ENCODE peak calls at places on chromosome 2, in seven cellular contexts. M is AG04449, Z is retinal pigment epithelial cell, R is Calu3, I is lung, D is endodermal cell, Y is nephron progenitor cell. V is an unnamed sample.

GRCh38 chr2:220090050-220090449 is 462.6 kb downstream of the SLC4A3 start:
- DNase-seq in M (no peak), Z (no peak), R (no peak), I (no peak), D (no peak), Y (no peak), V (no peak)

GRCh38 chr2:192243488-192243887 is 48.8 kb upstream of the TMEFF2 start:
- DNase-seq in M (no peak), Z (no peak), R (no peak), I (no peak), D (no peak), Y (no peak), V (no peak)

GRCh38 chr2:2667690-2668089 is 336.6 kb upstream of the MYT1L start:
- DNase-seq in M (no peak), Z (no peak), R (no peak), I (no peak), D (no peak), Y (no peak), V (no peak)

GRCh38 chr2:218002792-218003191 is at the start of gene TNS1:
- DNase-seq in M (no peak), Z (no peak), R (no peak), I (no peak), D (no peak), Y (peak; percentile 45), V (peak; percentile 55)

GRCh38 chr2:30708491-30709290 is 98.6 kb downstream of the CAPN13 start:
- DNase-seq in M (no peak), Z (no peak), R (no peak), I (peak; percentile 29), D (no peak), Y (no peak), V (no peak)

GRCh38 chr2:43105586-43106562 is 120.5 kb downstream of the ZFP36L2 start:
- DNase-seq in M (no peak), Z (no peak), R (peak; percentile 33), I (peak; percentile 75), D (peak; percentile 72), Y (no peak), V (peak; percentile 84)

GRCh38 chr2:206260427-206261012 is 13.9 kb upstream of the ZDBF2 start:
- DNase-seq in M (no peak), Z (no peak), R (peak; percentile 20), I (no peak), D (no peak), Y (no peak), V (peak; percentile 46)

GRCh38 chr2:38751847-38752410 is 768 bp upstream of the SRSF7 start:
- DNase-seq in M (no peak), Z (no peak), R (no peak), I (no peak), D (no peak), Y (no peak), V (no peak)

GRCh38 chr2:64295326-64296149 is 151.3 kb upstream of the PELI1 start:
- DNase-seq in M (no peak), Z (no peak), R (no peak), I (no peak), D (no peak), Y (no peak), V (no peak)

GRCh38 chr2:177551989-177552413 is 159.4 kb downstream of the AGPS start:
- DNase-seq in M (no peak), Z (no peak), R (peak; percentile 2), I (peak; percentile 61), D (no peak), Y (no peak), V (no peak)

GRCh38 chr2:24501813-24502212 is 10.8 kb downstream of the NCOA1 start:
- DNase-seq in M (no peak), Z (no peak), R (no peak), I (no peak), D (no peak), Y (no peak), V (no peak)

GRCh38 chr2:183186296-183186695 is 62.1 kb downstream of the NUP35 start:
- DNase-seq in M (no peak), Z (no peak), R (no peak), I (no peak), D (no peak), Y (no peak), V (peak; percentile 11)

GRCh38 chr2:37896319-37896718 is 28.8 kb upstream of the RMDN2 start:
- DNase-seq in M (no peak), Z (no peak), R (no peak), I (no peak), D (peak; percentile 66), Y (no peak), V (no peak)

GRCh38 chr2:32058130-32058529 is 5.2 kb upstream of the SPAST start:
- DNase-seq in M (no peak), Z (no peak), R (no peak), I (no peak), D (no peak), Y (no peak), V (peak; percentile 11)

GRCh38 chr2:239441724-239442123 is 40.9 kb upstream of the HDAC4 start:
- DNase-seq in M (no peak), Z (no peak), R (no peak), I (no peak), D (no peak), Y (no peak), V (no peak)

GRCh38 chr2:127721311-127721977 is 20.1 kb downstream of the SFT2D3 start:
- DNase-seq in M (peak; percentile 40), Z (peak; percentile 31), R (no peak), I (no peak), D (no peak), Y (no peak), V (no peak)

GRCh38 chr2:110991951-110992350 is 128.8 kb upstream of the BCL2L11 start:
- DNase-seq in M (no peak), Z (no peak), R (no peak), I (no peak), D (no peak), Y (no peak), V (no peak)

GRCh38 chr2:140650825-140651224 is 1480.0 kb downstream of the LRP1B start:
- DNase-seq in M (no peak), Z (no peak), R (no peak), I (no peak), D (no peak), Y (no peak), V (no peak)

GRCh38 chr2:26614205-26615128 is 26.7 kb downstream of the CIB4 start:
- DNase-seq in M (no peak), Z (no peak), R (no peak), I (no peak), D (no peak), Y (no peak), V (no peak)

GRCh38 chr2:33342171-33342570 is 134.3 kb upstream of the RASGRP3 start:
- DNase-seq in M (no peak), Z (no peak), R (no peak), I (no peak), D (no peak), Y (no peak), V (no peak)

GRCh38 chr2:202187570-202187969 is 50.8 kb downstream of the SUMO1 start:
- DNase-seq in M (no peak), Z (no peak), R (peak; percentile 73), I (no peak), D (no peak), Y (no peak), V (no peak)

GRCh38 chr2:162085090-162085891 is 11.3 kb upstream of the DPP4 start:
- DNase-seq in M (peak; percentile 65), Z (peak; percentile 73), R (no peak), I (no peak), D (no peak), Y (no peak), V (peak; percentile 98)

GRCh38 chr2:239457586-239458445 is 57.0 kb upstream of the HDAC4 start:
- DNase-seq in M (no peak), Z (no peak), R (no peak), I (no peak), D (peak; percentile 24), Y (no peak), V (no peak)

GRCh38 chr2:138492160-138492559 is 9.4 kb upstream of the SPOPL start:
- DNase-seq in M (no peak), Z (no peak), R (no peak), I (no peak), D (no peak), Y (no peak), V (no peak)

GRCh38 chr2:138491495-138491862 is 10.1 kb upstream of the SPOPL start:
- DNase-seq in M (no peak), Z (no peak), R (no peak), I (no peak), D (no peak), Y (no peak), V (no peak)

GRCh38 chr2:138490673-138491494 is 10.7 kb upstream of the SPOPL start:
- DNase-seq in M (no peak), Z (no peak), R (no peak), I (no peak), D (no peak), Y (no peak), V (no peak)

GRCh38 chr2:138485019-138485418 is 16.6 kb upstream of the SPOPL start:
- DNase-seq in M (no peak), Z (no peak), R (no peak), I (no peak), D (no peak), Y (no peak), V (no peak)

GRCh38 chr2:138486347-138487198 is 15.0 kb upstream of the SPOPL start:
- DNase-seq in M (no peak), Z (no peak), R (no peak), I (no peak), D (no peak), Y (no peak), V (no peak)
- TF ChIP-seq CTCF in M (no peak), Z (peak; percentile 8), R (no peak), I (no peak), D (peak; percentile 64), Y (no peak), V (peak; percentile 25)

GRCh38 chr2:25499157-25499556 is 157.4 kb upstream of the DNMT3A start:
- DNase-seq in M (no peak), Z (no peak), R (no peak), I (no peak), D (no peak), Y (no peak), V (no peak)

GRCh38 chr2:25506226-25506625 is 164.5 kb upstream of the DNMT3A start:
- DNase-seq in M (no peak), Z (no peak), R (no peak), I (no peak), D (no peak), Y (no peak), V (no peak)

GRCh38 chr2:25505630-25506029 is 163.9 kb upstream of the DNMT3A start:
- DNase-seq in M (no peak), Z (no peak), R (no peak), I (no peak), D (no peak), Y (no peak), V (no peak)

GRCh38 chr2:25504266-25504665 is 162.5 kb upstream of the DNMT3A start:
- DNase-seq in M (no peak), Z (no peak), R (no peak), I (no peak), D (no peak), Y (no peak), V (no peak)
- TF ChIP-seq CTCF in M (no peak), Z (no peak), R (no peak), I (no peak), D (no peak), Y (no peak), V (no peak)

GRCh38 chr2:113965644-113966043 is 75.8 kb downstream of the ACTR3 start:
- DNase-seq in M (no peak), Z (peak; percentile 17), R (peak; percentile 60), I (no peak), D (peak; percentile 73), Y (peak; percentile 16), V (peak; percentile 40)
- TF ChIP-seq CTCF in M (no peak), Z (peak; percentile 69), R (peak; percentile 59), I (no peak), D (peak; percentile 86), Y (peak; percentile 58), V (peak; percentile 58)

GRCh38 chr2:8303322-8303832 is 378.5 kb upstream of the ID2 start:
- DNase-seq in M (no peak), Z (no peak), R (no peak), I (peak; percentile 68), D (no peak), Y (no peak), V (no peak)
- TF ChIP-seq CTCF in M (no peak), Z (no peak), R (no peak), I (no peak), D (peak; percentile 25), Y (no peak), V (no peak)